ENCODE peak calls at places on chromosomes 1 and 21, in five cellular contexts. Q is neural progenitor cell, G is lower lobe of right lung, F is PC-9, L is tibial artery. P is an unnamed sample.

GRCh38 chr1:240598201-240598600 is 13.8 kb downstream of the GREM2 start:
- DNase-seq in Q (no peak), G (no peak), F (no peak), L (no peak), P (no peak)

GRCh38 chr21:46157396-46157986 is 2.1 kb upstream of the FTCD start:
- DNase-seq in Q (no peak), G (no peak), F (no peak), L (peak; percentile 59), P (no peak)

GRCh38 chr1:48470506-48470905 is 1.5 kb downstream of the SPATA6 start:
- DNase-seq in Q (peak; percentile 42), G (peak; percentile 61), F (no peak), L (peak; percentile 71), P (peak; percentile 20)

GRCh38 chr1:8424539-8425116 is 106.7 kb downstream of the SLC45A1 start:
- DNase-seq in Q (peak; percentile 61), G (peak; percentile 63), F (peak; percentile 87), L (peak; percentile 82), P (no peak)

GRCh38 chr1:110067429-110067956 is 3.0 kb downstream of the ALX3 start:
- DNase-seq in Q (peak; percentile 56), G (no peak), F (no peak), L (no peak), P (peak; percentile 44)

GRCh38 chr1:54439550-54440223 is 33.5 kb upstream of the SSBP3 start:
- DNase-seq in Q (no peak), G (no peak), F (no peak), L (no peak), P (no peak)

GRCh38 chr1:108200627-108201106 is 524 bp upstream of the SLC25A24 start:
- DNase-seq in Q (peak; percentile 35), G (no peak), F (peak; percentile 76), L (peak; percentile 71), P (peak; percentile 6)

GRCh38 chr1:54794401-54795099 is 6.6 kb downstream of the TTC22 start:
- DNase-seq in Q (no peak), G (no peak), F (peak; percentile 88), L (no peak), P (no peak)

GRCh38 chr1:228085287-228085926 is 2.9 kb downstream of the ARF1 start:
- DNase-seq in Q (peak; percentile 49), G (peak; percentile 49), F (peak; percentile 48), L (no peak), P (no peak)

GRCh38 chr21:39105341-39105765 is 77.9 kb downstream of the PSMG1 start:
- DNase-seq in Q (no peak), G (no peak), F (no peak), L (peak; percentile 29), P (no peak)

GRCh38 chr1:19009126-19009881 is 52.8 kb upstream of the IFFO2 start:
- DNase-seq in Q (no peak), G (no peak), F (no peak), L (no peak), P (no peak)

GRCh38 chr1:42657981-42658879 is at the start of gene PPIH:
- DNase-seq in Q (peak; percentile 96), G (peak; percentile 98), F (peak; percentile 87), L (peak; percentile 96), P (peak; percentile 94)

GRCh38 chr1:228882041-228882784 is 146.9 kb downstream of the RHOU start:
- DNase-seq in Q (no peak), G (no peak), F (no peak), L (no peak), P (no peak)

GRCh38 chr21:43287111-43287973 is 118.5 kb downstream of the CRYAA start:
- DNase-seq in Q (no peak), G (peak; percentile 49), F (peak; percentile 86), L (no peak), P (no peak)

GRCh38 chr1:177122461-177122860 is 42.1 kb downstream of the ASTN1 start:
- DNase-seq in Q (no peak), G (no peak), F (no peak), L (no peak), P (no peak)

GRCh38 chr1:44587796-44588460 is 86.4 kb downstream of the TMEM53 start:
- DNase-seq in Q (no peak), G (no peak), F (peak; percentile 61), L (no peak), P (peak; percentile 56)

GRCh38 chr1:26177182-26177684 is at the start of gene CNKSR1:
- DNase-seq in Q (peak; percentile 84), G (peak; percentile 90), F (peak; percentile 88), L (no peak), P (no peak)

GRCh38 chr1:21508580-21509350 is 458 bp upstream of the ALPL start:
- DNase-seq in Q (peak; percentile 97), G (peak; percentile 88), F (no peak), L (no peak), P (peak; percentile 96)

GRCh38 chr1:96756789-96757188 is 35.2 kb downstream of the PTBP2 start:
- DNase-seq in Q (no peak), G (no peak), F (no peak), L (no peak), P (no peak)

GRCh38 chr1:169124459-169124858 is 18.0 kb downstream of the ATP1B1 start:
- DNase-seq in Q (no peak), G (no peak), F (peak; percentile 81), L (no peak), P (no peak)

GRCh38 chr1:2908561-2908960 is 107.1 kb upstream of the TTC34 start:
- DNase-seq in Q (no peak), G (no peak), F (no peak), L (no peak), P (no peak)

GRCh38 chr1:56993355-56993985 is 27.7 kb upstream of the C8B start:
- DNase-seq in Q (no peak), G (no peak), F (no peak), L (no peak), P (peak; percentile 25)

DNA sequence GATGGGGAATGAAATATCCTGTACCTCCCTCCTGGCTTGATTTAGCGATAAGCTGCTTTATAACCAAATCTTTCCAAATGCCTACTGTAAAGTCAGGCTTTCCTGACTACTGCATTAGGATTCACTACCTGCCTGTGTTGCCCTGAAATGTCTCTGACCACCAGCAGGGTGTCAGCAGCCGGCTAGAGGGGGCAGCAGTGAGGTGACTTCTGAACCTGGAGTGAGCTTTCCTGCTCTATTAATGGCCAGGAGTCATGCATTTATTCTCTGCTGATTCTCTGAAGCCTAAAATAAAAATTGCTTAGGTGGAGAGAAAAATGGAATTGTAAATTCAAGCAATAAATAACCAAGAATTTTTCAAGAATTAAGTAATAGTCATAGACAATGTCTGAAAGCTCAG is 2.5 kb downstream of the BACE2 start:
- DNase-seq in Q (peak; percentile 64), G (no peak), F (no peak), L (no peak), P (peak; percentile 53)
- TF ChIP-seq CTCF in Q (peak; percentile 77), G (peak; percentile 51), F (peak; percentile 63), L (peak; percentile 57), P (peak; percentile 69)

DNA sequence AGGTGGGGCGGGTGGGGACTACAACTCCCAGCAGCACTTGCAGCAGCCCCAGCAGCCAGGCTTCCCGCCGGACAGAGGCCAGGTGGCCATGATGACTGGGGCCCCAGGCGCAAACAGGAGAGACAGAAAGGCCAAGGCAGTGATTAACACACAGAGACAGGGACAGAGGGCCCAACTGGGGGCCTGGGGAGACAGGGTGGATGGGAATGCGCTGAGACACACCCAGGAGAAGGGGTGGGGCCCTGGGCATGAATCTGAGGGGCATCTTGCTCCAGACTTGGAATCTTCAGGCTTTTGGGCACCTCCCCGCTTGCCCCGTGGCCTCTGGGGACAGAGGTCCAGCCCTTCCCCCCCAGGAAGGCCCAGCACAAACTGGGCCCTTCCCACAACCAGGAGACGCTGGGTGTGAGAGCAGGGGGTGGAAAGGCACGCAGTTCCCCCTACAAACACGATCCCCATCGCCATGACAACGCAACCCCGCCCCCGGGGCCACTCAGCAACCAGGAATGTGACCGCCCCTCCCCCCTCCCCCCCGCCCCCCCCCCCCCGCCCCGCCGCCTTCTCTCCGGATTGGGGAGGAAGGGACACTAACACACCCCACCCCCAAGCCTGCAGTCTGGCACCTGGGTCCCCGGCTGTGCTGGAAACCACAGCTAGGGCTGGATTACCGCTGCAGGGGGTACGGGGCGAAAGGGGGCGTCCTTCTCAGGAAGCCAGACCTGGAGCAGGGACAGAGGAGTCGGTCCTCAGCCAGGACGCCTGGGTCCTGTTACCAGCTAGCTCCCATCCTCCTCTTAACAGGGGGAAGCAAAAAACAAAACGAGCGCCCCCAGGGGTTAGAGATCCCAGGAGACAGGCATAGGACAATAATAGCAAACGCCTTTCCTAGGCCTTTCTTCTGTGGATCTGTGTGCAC is 4.5 kb downstream of the HDGF start:
- DNase-seq in Q (peak; percentile 94), G (peak; percentile 94), F (peak; percentile 89), L (peak; percentile 97), P (peak; percentile 93)
- TF ChIP-seq CTCF in Q (peak; percentile 55), G (no peak), F (peak; percentile 42), L (no peak), P (no peak)

GRCh38 chr1:155688318-155689121 is at the start of the genes DAP3 and YY1AP1:
- DNase-seq in Q (peak; percentile 93), G (peak; percentile 94), F (peak; percentile 65), L (peak; percentile 96), P (peak; percentile 87)
- TF ChIP-seq CTCF in Q (peak; percentile 28), G (no peak), F (no peak), L (peak; percentile 43), P (no peak)

DNA sequence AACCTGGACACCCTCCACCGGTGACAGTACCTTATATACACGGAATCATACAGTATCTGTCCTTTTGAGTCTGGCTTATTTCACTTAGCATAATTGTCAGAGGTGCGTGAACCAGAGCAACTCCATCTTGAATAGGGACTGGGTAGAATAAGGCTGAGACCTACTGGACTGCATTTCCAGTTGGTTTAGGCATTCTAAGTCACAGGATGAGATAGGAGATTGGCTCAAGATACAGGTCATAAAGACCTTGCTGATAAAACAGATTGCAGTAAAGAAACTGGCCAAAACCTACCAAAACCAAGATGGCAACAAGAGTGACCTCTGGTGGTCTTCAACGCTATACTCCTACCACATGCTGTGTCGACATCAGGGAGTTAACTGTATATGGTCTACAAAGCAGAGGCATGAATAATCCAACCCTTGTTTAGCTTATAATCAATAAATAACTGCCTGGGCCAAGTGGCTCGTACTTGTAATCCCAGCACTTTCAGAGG is 1.4 kb upstream of the FDPS start:
- DNase-seq in Q (peak; percentile 69), G (no peak), F (no peak), L (no peak), P (no peak)
- TF ChIP-seq CTCF in Q (peak; percentile 52), G (peak; percentile 35), F (no peak), L (peak; percentile 9), P (peak; percentile 42)

P was measured in nephron progenitor cell.